ENCODE peak calls at places on chromosomes 13 and 19, in six cellular contexts. One of them, this sample, is unnamed.

GRCh38 chr19:13099073-13099999 is 3.3 kb downstream of the LYL1 start:
- DNase-seq in HCT116: no peak
- DNase-seq in endothelial cell of umbilical vein: peak
- DNase-seq in upper lobe of left lung: peak
- DNase-seq in suprapubic skin: no peak
- DNase-seq in breast epithelium: no peak
- DNase-seq in this sample: no peak

GRCh38 chr19:13149628-13150186 is 468 bp downstream of the STX10 start:
- DNase-seq in endothelial cell of umbilical vein: peak
- DNase-seq in suprapubic skin: peak
- DNase-seq in HCT116: no peak
- DNase-seq in upper lobe of left lung: peak
- DNase-seq in breast epithelium: no peak
- DNase-seq in this sample: no peak

GRCh38 chr13:99044764-99045163 is 66.9 kb upstream of the DOCK9 start:
- DNase-seq in endothelial cell of umbilical vein: no peak
- DNase-seq in HCT116: no peak
- DNase-seq in suprapubic skin: no peak
- DNase-seq in upper lobe of left lung: no peak
- DNase-seq in breast epithelium: no peak
- DNase-seq in this sample: peak

GRCh38 chr19:47421244-47421786 is 2.0 kb upstream of the MEIS3 start:
- DNase-seq in endothelial cell of umbilical vein: no peak
- DNase-seq in suprapubic skin: no peak
- DNase-seq in breast epithelium: no peak
- DNase-seq in upper lobe of left lung: no peak
- DNase-seq in HCT116: no peak
- DNase-seq in this sample: no peak

GRCh38 chr19:50321831-50322230 is 7.3 kb downstream of the KCNC3 start:
- DNase-seq in endothelial cell of umbilical vein: no peak
- DNase-seq in upper lobe of left lung: no peak
- DNase-seq in breast epithelium: no peak
- DNase-seq in HCT116: no peak
- DNase-seq in suprapubic skin: no peak
- DNase-seq in this sample: no peak

GRCh38 chr13:57424379-57424778 is 207.2 kb upstream of the PCDH17 start:
- DNase-seq in upper lobe of left lung: no peak
- DNase-seq in breast epithelium: no peak
- DNase-seq in endothelial cell of umbilical vein: no peak
- DNase-seq in HCT116: no peak
- DNase-seq in suprapubic skin: no peak
- DNase-seq in this sample: no peak

GRCh38 chr19:45778010-45778671 is 4.1 kb downstream of the DMPK start:
- DNase-seq in endothelial cell of umbilical vein: no peak
- DNase-seq in HCT116: no peak
- DNase-seq in breast epithelium: no peak
- DNase-seq in upper lobe of left lung: no peak
- DNase-seq in suprapubic skin: no peak
- DNase-seq in this sample: no peak

GRCh38 chr13:41188584-41188983 is 5.8 kb downstream of the KBTBD7 start:
- DNase-seq in endothelial cell of umbilical vein: no peak
- DNase-seq in suprapubic skin: no peak
- DNase-seq in HCT116: no peak
- DNase-seq in upper lobe of left lung: no peak
- DNase-seq in breast epithelium: no peak
- DNase-seq in this sample: no peak

GRCh38 chr13:89455741-89456140 is 1784.6 kb downstream of the SLITRK5 start:
- DNase-seq in upper lobe of left lung: no peak
- DNase-seq in breast epithelium: no peak
- DNase-seq in HCT116: no peak
- DNase-seq in endothelial cell of umbilical vein: no peak
- DNase-seq in suprapubic skin: no peak
- DNase-seq in this sample: no peak

GRCh38 chr19:44002566-44003460 is at the start of gene ZNF230:
- DNase-seq in endothelial cell of umbilical vein: peak
- DNase-seq in suprapubic skin: peak
- DNase-seq in breast epithelium: peak
- DNase-seq in HCT116: peak
- DNase-seq in upper lobe of left lung: peak
- DNase-seq in this sample: no peak
- TF ChIP-seq POLR2A in endothelial cell of umbilical vein: peak
- TF ChIP-seq POLR2A in suprapubic skin: no peak
- TF ChIP-seq POLR2A in breast epithelium: no peak
- TF ChIP-seq POLR2A in HCT116: no peak
- TF ChIP-seq POLR2A in upper lobe of left lung: no peak
- TF ChIP-seq POLR2A in this sample: no peak

DNA sequence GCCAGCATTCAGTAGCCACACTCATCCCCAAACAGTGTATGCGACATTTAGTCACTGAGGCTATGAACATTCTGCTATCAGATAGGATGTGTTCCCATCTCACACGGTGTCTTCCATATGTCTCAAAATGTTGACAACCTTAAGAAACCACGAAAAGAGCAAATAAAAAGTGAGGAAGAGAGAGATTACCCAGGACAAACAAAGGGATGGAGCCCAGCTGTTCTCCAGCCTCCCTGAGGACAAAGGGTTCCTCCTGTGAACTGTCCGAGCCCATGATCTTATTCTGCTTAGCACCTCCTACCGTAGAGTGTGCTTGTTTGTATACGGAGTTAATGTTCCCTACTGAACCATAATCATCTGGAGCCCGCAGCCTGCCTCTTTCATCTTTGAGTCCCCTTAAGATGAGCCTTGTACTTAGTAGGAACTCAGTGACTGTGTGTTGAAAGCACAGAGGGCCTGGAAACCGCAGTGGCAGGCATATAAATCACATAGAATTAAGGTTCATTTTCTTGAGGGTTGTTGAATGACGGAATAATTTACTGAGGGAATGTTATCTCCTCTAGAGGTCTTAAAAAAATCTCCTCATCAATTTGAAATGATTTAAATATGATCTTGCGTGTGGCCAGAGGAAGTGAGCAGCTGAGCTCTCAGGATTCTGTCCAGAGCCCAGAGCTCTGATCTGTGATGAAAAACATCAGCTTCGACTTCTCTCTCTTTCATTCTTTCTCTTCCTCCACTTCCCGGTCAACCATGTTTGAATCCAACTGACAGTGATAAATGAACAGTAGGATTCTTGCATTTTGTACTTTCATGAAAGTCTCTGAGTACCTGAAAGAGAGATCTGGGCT is 200.5 kb downstream of the KLF5 start:
- DNase-seq in endothelial cell of umbilical vein: no peak
- DNase-seq in suprapubic skin: no peak
- DNase-seq in breast epithelium: no peak
- DNase-seq in upper lobe of left lung: no peak
- DNase-seq in HCT116: no peak
- DNase-seq in this sample: no peak
- TF ChIP-seq POLR2AphosphoS5 in endothelial cell of umbilical vein: no peak
- TF ChIP-seq POLR2AphosphoS5 in suprapubic skin: no peak
- TF ChIP-seq POLR2AphosphoS5 in breast epithelium: no peak
- TF ChIP-seq POLR2AphosphoS5 in upper lobe of left lung: no peak
- TF ChIP-seq POLR2AphosphoS5 in HCT116: no peak
- TF ChIP-seq POLR2AphosphoS5 in this sample: no peak

GRCh38 chr19:35272122-35272715 is 3.5 kb downstream of the USF2 start:
- DNase-seq in HCT116: no peak
- DNase-seq in breast epithelium: no peak
- DNase-seq in upper lobe of left lung: no peak
- DNase-seq in suprapubic skin: no peak
- DNase-seq in endothelial cell of umbilical vein: no peak
- DNase-seq in this sample: no peak
- H3K4me3 ChIP-seq in HCT116: no peak
- H3K4me3 ChIP-seq in breast epithelium: no peak
- H3K4me3 ChIP-seq in upper lobe of left lung: no peak
- H3K4me3 ChIP-seq in suprapubic skin: no peak
- H3K4me3 ChIP-seq in endothelial cell of umbilical vein: no peak
- H3K4me3 ChIP-seq in this sample: no peak

DNA sequence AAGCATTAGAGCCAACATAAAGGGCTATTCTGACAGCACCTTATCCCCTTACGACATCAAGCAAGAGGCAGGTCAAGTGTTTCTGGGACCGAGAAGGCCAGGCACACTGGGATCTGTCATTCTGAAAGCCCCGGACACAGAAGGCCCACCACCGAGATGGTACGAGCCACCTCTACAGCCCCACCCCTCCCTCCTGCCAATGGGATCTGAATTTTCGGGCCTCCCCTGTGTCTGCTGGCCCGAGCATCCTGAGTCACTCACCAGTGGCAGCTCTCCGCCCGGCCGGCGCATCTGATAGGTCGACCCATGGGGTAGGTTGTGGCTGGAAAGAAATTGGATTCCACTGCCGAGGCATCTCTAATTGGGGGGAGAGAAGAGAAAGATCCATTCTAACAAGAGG is 2.6 kb downstream of the TIMM44 start:
- DNase-seq in endothelial cell of umbilical vein: no peak
- DNase-seq in breast epithelium: no peak
- DNase-seq in suprapubic skin: no peak
- DNase-seq in upper lobe of left lung: no peak
- DNase-seq in HCT116: no peak
- DNase-seq in this sample: no peak
- TF ChIP-seq POLR2A in endothelial cell of umbilical vein: no peak
- TF ChIP-seq POLR2A in breast epithelium: no peak
- TF ChIP-seq POLR2A in suprapubic skin: no peak
- TF ChIP-seq POLR2A in upper lobe of left lung: no peak
- TF ChIP-seq POLR2A in HCT116: no peak
- TF ChIP-seq POLR2A in this sample: no peak

GRCh38 chr19:8558325-8558724 is 18.9 kb downstream of the MYO1F start:
- DNase-seq in upper lobe of left lung: no peak
- DNase-seq in breast epithelium: no peak
- DNase-seq in suprapubic skin: no peak
- DNase-seq in endothelial cell of umbilical vein: no peak
- DNase-seq in HCT116: no peak
- DNase-seq in this sample: no peak

GRCh38 chr19:8550070-8550469 is 27.2 kb downstream of the MYO1F start:
- DNase-seq in upper lobe of left lung: no peak
- DNase-seq in HCT116: no peak
- DNase-seq in breast epithelium: no peak
- DNase-seq in suprapubic skin: no peak
- DNase-seq in endothelial cell of umbilical vein: no peak
- DNase-seq in this sample: no peak

GRCh38 chr19:8557637-8558238 is 19.5 kb downstream of the MYO1F start:
- DNase-seq in endothelial cell of umbilical vein: no peak
- DNase-seq in breast epithelium: no peak
- DNase-seq in upper lobe of left lung: no peak
- DNase-seq in suprapubic skin: no peak
- DNase-seq in HCT116: no peak
- DNase-seq in this sample: no peak

DNA sequence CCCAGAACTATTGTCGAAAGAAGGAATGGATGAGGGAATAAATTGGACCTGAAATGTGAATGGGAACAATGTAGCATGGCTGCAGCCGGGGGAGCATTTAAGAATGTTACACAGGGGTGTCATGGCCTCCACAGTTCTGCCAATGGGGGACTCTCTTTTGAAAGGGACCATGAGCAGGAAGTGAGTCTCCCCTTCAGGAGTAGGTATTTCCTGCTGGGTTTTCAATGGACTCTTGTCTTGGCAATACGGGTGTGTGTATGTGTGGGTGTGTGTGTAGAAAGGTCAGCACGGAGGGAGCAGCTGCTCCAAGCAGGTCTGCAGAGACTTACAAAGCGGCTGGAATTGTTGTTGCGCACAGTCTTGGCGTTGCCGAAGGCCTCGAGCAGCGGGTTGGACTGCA is 24.4 kb downstream of the MYO1F start:
- DNase-seq in suprapubic skin: no peak
- DNase-seq in endothelial cell of umbilical vein: no peak
- DNase-seq in HCT116: peak
- DNase-seq in breast epithelium: no peak
- DNase-seq in upper lobe of left lung: no peak
- DNase-seq in this sample: no peak
- TF ChIP-seq POLR2AphosphoS5 in suprapubic skin: no peak
- TF ChIP-seq POLR2AphosphoS5 in endothelial cell of umbilical vein: no peak
- TF ChIP-seq POLR2AphosphoS5 in HCT116: peak
- TF ChIP-seq POLR2AphosphoS5 in breast epithelium: no peak
- TF ChIP-seq POLR2AphosphoS5 in upper lobe of left lung: no peak
- TF ChIP-seq POLR2AphosphoS5 in this sample: no peak

GRCh38 chr13:48412100-48412556 is 785 bp downstream of the LPAR6 start:
- DNase-seq in suprapubic skin: no peak
- DNase-seq in breast epithelium: no peak
- DNase-seq in upper lobe of left lung: no peak
- DNase-seq in HCT116: no peak
- DNase-seq in endothelial cell of umbilical vein: peak
- DNase-seq in this sample: no peak

GRCh38 chr13:48412881-48413351 is at the start of gene LPAR6:
- DNase-seq in suprapubic skin: no peak
- DNase-seq in upper lobe of left lung: no peak
- DNase-seq in HCT116: no peak
- DNase-seq in endothelial cell of umbilical vein: peak
- DNase-seq in breast epithelium: no peak
- DNase-seq in this sample: no peak

GRCh38 chr13:48414501-48414900 is 1.6 kb upstream of the LPAR6 start:
- DNase-seq in suprapubic skin: no peak
- DNase-seq in upper lobe of left lung: no peak
- DNase-seq in breast epithelium: no peak
- DNase-seq in endothelial cell of umbilical vein: no peak
- DNase-seq in HCT116: no peak
- DNase-seq in this sample: no peak

GRCh38 chr13:48410199-48410598 is 2.7 kb downstream of the LPAR6 start:
- DNase-seq in breast epithelium: no peak
- DNase-seq in HCT116: no peak
- DNase-seq in upper lobe of left lung: no peak
- DNase-seq in suprapubic skin: no peak
- DNase-seq in endothelial cell of umbilical vein: peak
- DNase-seq in this sample: no peak

GRCh38 chr13:48411281-48412099 is 1.4 kb downstream of the LPAR6 start:
- DNase-seq in suprapubic skin: no peak
- DNase-seq in endothelial cell of umbilical vein: peak
- DNase-seq in upper lobe of left lung: no peak
- DNase-seq in breast epithelium: no peak
- DNase-seq in HCT116: no peak
- DNase-seq in this sample: no peak
- H3K4me3 ChIP-seq in suprapubic skin: peak
- H3K4me3 ChIP-seq in endothelial cell of umbilical vein: peak
- H3K4me3 ChIP-seq in upper lobe of left lung: peak
- H3K4me3 ChIP-seq in breast epithelium: peak
- H3K4me3 ChIP-seq in HCT116: no peak
- H3K4me3 ChIP-seq in this sample: peak

GRCh38 chr19:43956827-43957226 is 5.8 kb downstream of the ZNF221 start:
- DNase-seq in HCT116: no peak
- DNase-seq in upper lobe of left lung: no peak
- DNase-seq in endothelial cell of umbilical vein: no peak
- DNase-seq in suprapubic skin: no peak
- DNase-seq in breast epithelium: no peak
- DNase-seq in this sample: no peak

GRCh38 chr19:43950834-43951626 is at the start of gene ZNF221:
- DNase-seq in breast epithelium: peak
- DNase-seq in upper lobe of left lung: peak
- DNase-seq in endothelial cell of umbilical vein: peak
- DNase-seq in suprapubic skin: peak
- DNase-seq in HCT116: peak
- DNase-seq in this sample: peak
- TF ChIP-seq POLR2A in breast epithelium: no peak
- TF ChIP-seq POLR2A in upper lobe of left lung: no peak
- TF ChIP-seq POLR2A in endothelial cell of umbilical vein: no peak
- TF ChIP-seq POLR2A in suprapubic skin: no peak
- TF ChIP-seq POLR2A in HCT116: no peak
- TF ChIP-seq POLR2A in this sample: no peak

GRCh38 chr19:4077800-4078683 is 11.3 kb upstream of the ZBTB7A start:
- DNase-seq in endothelial cell of umbilical vein: peak
- DNase-seq in upper lobe of left lung: peak
- DNase-seq in HCT116: no peak
- DNase-seq in suprapubic skin: peak
- DNase-seq in breast epithelium: peak
- DNase-seq in this sample: no peak
- TF ChIP-seq POLR2AphosphoS5 in endothelial cell of umbilical vein: no peak
- TF ChIP-seq POLR2AphosphoS5 in upper lobe of left lung: peak
- TF ChIP-seq POLR2AphosphoS5 in HCT116: no peak
- TF ChIP-seq POLR2AphosphoS5 in suprapubic skin: no peak
- TF ChIP-seq POLR2AphosphoS5 in breast epithelium: no peak
- TF ChIP-seq POLR2AphosphoS5 in this sample: no peak

GRCh38 chr13:24076124-24076523 is 84.4 kb upstream of the SPATA13 start:
- DNase-seq in endothelial cell of umbilical vein: no peak
- DNase-seq in suprapubic skin: no peak
- DNase-seq in upper lobe of left lung: peak
- DNase-seq in breast epithelium: no peak
- DNase-seq in HCT116: no peak
- DNase-seq in this sample: no peak
- H3K4me3 ChIP-seq in endothelial cell of umbilical vein: no peak
- H3K4me3 ChIP-seq in suprapubic skin: no peak
- H3K4me3 ChIP-seq in upper lobe of left lung: no peak
- H3K4me3 ChIP-seq in breast epithelium: no peak
- H3K4me3 ChIP-seq in HCT116: no peak
- H3K4me3 ChIP-seq in this sample: no peak